ENCODE peak calls at places on chromosome 15, in seven cellular contexts. One of them, this sample, is unnamed.

GRCh38 chr15:92457642-92458041 is 64.0 kb downstream of the ST8SIA2 start:
- DNase-seq in endodermal cell: no peak
- DNase-seq in epithelial cell of esophagus: no peak
- DNase-seq in coronary artery: no peak
- DNase-seq in AG04449: no peak
- DNase-seq in colonic mucosa: no peak
- DNase-seq in heart left ventricle: no peak
- DNase-seq in this sample: no peak

GRCh38 chr15:49082960-49083359 is 36.7 kb upstream of the SECISBP2L start:
- DNase-seq in AG04449: peak
- DNase-seq in coronary artery: no peak
- DNase-seq in endodermal cell: no peak
- DNase-seq in epithelial cell of esophagus: no peak
- DNase-seq in heart left ventricle: no peak
- DNase-seq in colonic mucosa: no peak
- DNase-seq in this sample: no peak

GRCh38 chr15:31274496-31275330 is 51.9 kb upstream of the KLF13 start:
- DNase-seq in endodermal cell: peak
- DNase-seq in AG04449: no peak
- DNase-seq in epithelial cell of esophagus: no peak
- DNase-seq in heart left ventricle: no peak
- DNase-seq in coronary artery: peak
- DNase-seq in colonic mucosa: no peak
- DNase-seq in this sample: no peak

GRCh38 chr15:78162038-78162437 is 12.9 kb downstream of the IDH3A start:
- DNase-seq in heart left ventricle: no peak
- DNase-seq in coronary artery: no peak
- DNase-seq in endodermal cell: no peak
- DNase-seq in AG04449: no peak
- DNase-seq in epithelial cell of esophagus: no peak
- DNase-seq in colonic mucosa: no peak
- DNase-seq in this sample: no peak

GRCh38 chr15:66389098-66389858 is 2.6 kb downstream of the MAP2K1 start:
- DNase-seq in epithelial cell of esophagus: no peak
- DNase-seq in AG04449: no peak
- DNase-seq in endodermal cell: no peak
- DNase-seq in colonic mucosa: no peak
- DNase-seq in coronary artery: no peak
- DNase-seq in heart left ventricle: no peak
- DNase-seq in this sample: no peak

GRCh38 chr15:67880651-67881182 is 40.9 kb upstream of the RNU6-1 start:
- DNase-seq in heart left ventricle: no peak
- DNase-seq in coronary artery: no peak
- DNase-seq in epithelial cell of esophagus: peak
- DNase-seq in colonic mucosa: no peak
- DNase-seq in AG04449: no peak
- DNase-seq in endodermal cell: no peak
- DNase-seq in this sample: no peak

GRCh38 chr15:100733786-100734185 is 131.4 kb downstream of the ASB7 start:
- DNase-seq in heart left ventricle: no peak
- DNase-seq in coronary artery: no peak
- DNase-seq in endodermal cell: no peak
- DNase-seq in colonic mucosa: no peak
- DNase-seq in epithelial cell of esophagus: peak
- DNase-seq in AG04449: no peak
- DNase-seq in this sample: no peak

GRCh38 chr15:96330064-96330449 is 443 bp upstream of the NR2F2 start:
- DNase-seq in epithelial cell of esophagus: peak
- DNase-seq in endodermal cell: no peak
- DNase-seq in colonic mucosa: peak
- DNase-seq in AG04449: no peak
- DNase-seq in heart left ventricle: no peak
- DNase-seq in coronary artery: peak
- DNase-seq in this sample: no peak

GRCh38 chr15:66298803-66299251 is 5.5 kb downstream of the DIS3L start:
- DNase-seq in endodermal cell: peak
- DNase-seq in heart left ventricle: no peak
- DNase-seq in colonic mucosa: no peak
- DNase-seq in AG04449: no peak
- DNase-seq in coronary artery: no peak
- DNase-seq in epithelial cell of esophagus: no peak
- DNase-seq in this sample: no peak

GRCh38 chr15:30872341-30872748 is 31.4 kb upstream of the FAN1 start:
- DNase-seq in epithelial cell of esophagus: peak
- DNase-seq in heart left ventricle: no peak
- DNase-seq in coronary artery: no peak
- DNase-seq in AG04449: no peak
- DNase-seq in colonic mucosa: no peak
- DNase-seq in endodermal cell: no peak
- DNase-seq in this sample: no peak

GRCh38 chr15:40340038-40340739 is 550 bp downstream of the CCDC9B start:
- DNase-seq in heart left ventricle: peak
- DNase-seq in epithelial cell of esophagus: peak
- DNase-seq in colonic mucosa: peak
- DNase-seq in coronary artery: peak
- DNase-seq in AG04449: no peak
- DNase-seq in endodermal cell: no peak
- DNase-seq in this sample: no peak

GRCh38 chr15:40339621-40339945 is 1.2 kb downstream of the CCDC9B start:
- DNase-seq in epithelial cell of esophagus: no peak
- DNase-seq in coronary artery: no peak
- DNase-seq in colonic mucosa: no peak
- DNase-seq in endodermal cell: no peak
- DNase-seq in heart left ventricle: peak
- DNase-seq in AG04449: no peak
- DNase-seq in this sample: no peak

GRCh38 chr15:40338921-40339620 is 1.7 kb downstream of the CCDC9B start:
- DNase-seq in epithelial cell of esophagus: peak
- DNase-seq in heart left ventricle: peak
- DNase-seq in coronary artery: peak
- DNase-seq in endodermal cell: no peak
- DNase-seq in AG04449: peak
- DNase-seq in colonic mucosa: peak
- DNase-seq in this sample: no peak

GRCh38 chr15:40342421-40343313 is 1.9 kb upstream of the CCDC9B start:
- DNase-seq in heart left ventricle: peak
- DNase-seq in AG04449: no peak
- DNase-seq in coronary artery: no peak
- DNase-seq in colonic mucosa: no peak
- DNase-seq in endodermal cell: no peak
- DNase-seq in epithelial cell of esophagus: peak
- DNase-seq in this sample: no peak

DNA sequence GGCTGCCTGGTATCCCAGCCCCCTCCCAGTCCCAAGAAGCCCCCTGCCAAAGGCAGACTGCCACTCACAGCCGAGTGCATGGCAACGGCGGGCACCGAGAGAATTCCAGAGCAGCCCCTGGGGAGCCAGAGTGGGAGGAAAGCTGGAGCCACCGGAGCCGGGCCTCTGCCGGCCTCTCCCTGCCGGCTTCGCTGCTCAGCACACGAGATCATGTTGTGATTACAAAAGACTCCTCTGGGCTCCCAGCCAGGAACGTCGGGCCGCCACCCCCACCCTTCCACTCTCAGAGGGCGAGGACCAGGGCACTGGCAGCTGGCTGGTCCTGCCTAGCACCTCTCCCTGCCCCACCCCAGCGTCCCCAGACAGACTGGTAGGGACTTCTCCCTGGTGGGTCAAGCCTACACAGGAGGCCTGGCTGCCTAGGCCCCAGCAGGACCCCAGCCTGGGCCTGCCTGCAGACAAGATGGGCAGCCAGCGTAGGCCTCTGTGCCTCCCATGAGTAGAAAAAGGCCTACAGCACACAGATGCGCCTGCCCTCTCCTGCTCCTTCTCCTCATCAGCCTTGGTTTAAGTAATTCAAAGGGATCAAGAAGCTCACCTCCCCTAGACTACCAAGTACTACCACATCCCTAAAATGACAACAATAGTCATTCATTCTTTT is at the start of gene CCDC9B:
- DNase-seq in heart left ventricle: peak
- DNase-seq in colonic mucosa: peak
- DNase-seq in endodermal cell: no peak
- DNase-seq in coronary artery: peak
- DNase-seq in epithelial cell of esophagus: peak
- DNase-seq in AG04449: no peak
- DNase-seq in this sample: peak
- H3K4me3 ChIP-seq in heart left ventricle: peak
- H3K4me3 ChIP-seq in colonic mucosa: peak
- H3K4me3 ChIP-seq in endodermal cell: no peak
- H3K4me3 ChIP-seq in coronary artery: peak
- H3K4me3 ChIP-seq in epithelial cell of esophagus: peak
- H3K4me3 ChIP-seq in AG04449: peak
- H3K4me3 ChIP-seq in this sample: peak

GRCh38 chr15:74788042-74788715 is 6.3 kb downstream of the CSK start:
- DNase-seq in coronary artery: no peak
- DNase-seq in heart left ventricle: no peak
- DNase-seq in colonic mucosa: peak
- DNase-seq in endodermal cell: no peak
- DNase-seq in AG04449: no peak
- DNase-seq in epithelial cell of esophagus: no peak
- DNase-seq in this sample: no peak

GRCh38 chr15:74787251-74788041 is 5.6 kb downstream of the CSK start:
- DNase-seq in endodermal cell: peak
- DNase-seq in AG04449: no peak
- DNase-seq in heart left ventricle: peak
- DNase-seq in epithelial cell of esophagus: peak
- DNase-seq in colonic mucosa: peak
- DNase-seq in coronary artery: no peak
- DNase-seq in this sample: peak

GRCh38 chr15:74784854-74785715 is 3.2 kb downstream of the CSK start:
- DNase-seq in heart left ventricle: no peak
- DNase-seq in endodermal cell: no peak
- DNase-seq in coronary artery: no peak
- DNase-seq in epithelial cell of esophagus: no peak
- DNase-seq in colonic mucosa: no peak
- DNase-seq in AG04449: no peak
- DNase-seq in this sample: no peak

GRCh38 chr15:74785716-74786032 is 3.8 kb downstream of the CSK start:
- DNase-seq in endodermal cell: no peak
- DNase-seq in heart left ventricle: no peak
- DNase-seq in colonic mucosa: no peak
- DNase-seq in epithelial cell of esophagus: no peak
- DNase-seq in AG04449: no peak
- DNase-seq in coronary artery: no peak
- DNase-seq in this sample: no peak

DNA sequence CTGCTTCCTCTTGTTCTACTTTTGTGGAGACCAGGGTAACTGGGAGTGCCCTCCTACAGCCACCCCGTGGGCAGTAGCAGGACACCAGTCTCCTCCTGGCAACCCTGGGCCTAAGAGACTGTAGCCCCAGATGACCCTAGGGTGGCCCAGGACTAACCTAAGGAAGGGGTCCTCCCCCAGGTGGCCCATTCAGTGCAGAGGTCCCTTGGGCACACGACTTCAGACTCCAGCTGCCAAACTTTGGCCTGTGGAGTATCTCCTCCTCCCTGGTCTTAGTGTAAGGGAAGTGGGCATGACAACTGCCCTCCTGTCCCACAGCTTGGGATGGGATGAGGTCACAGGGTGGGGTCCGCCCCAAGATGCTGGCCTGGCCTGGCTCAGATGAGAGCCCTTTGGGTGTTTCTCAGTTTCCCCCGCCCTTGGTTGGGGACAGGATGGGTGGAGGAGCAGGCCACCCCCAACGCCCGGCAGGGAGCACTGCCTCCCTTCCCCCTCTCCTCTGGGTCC is 4.8 kb downstream of the CSK start:
- DNase-seq in endodermal cell: no peak
- DNase-seq in colonic mucosa: peak
- DNase-seq in coronary artery: no peak
- DNase-seq in heart left ventricle: no peak
- DNase-seq in AG04449: no peak
- DNase-seq in epithelial cell of esophagus: no peak
- DNase-seq in this sample: no peak
- H3K4me3 ChIP-seq in endodermal cell: no peak
- H3K4me3 ChIP-seq in colonic mucosa: no peak
- H3K4me3 ChIP-seq in coronary artery: peak
- H3K4me3 ChIP-seq in heart left ventricle: no peak
- H3K4me3 ChIP-seq in AG04449: no peak
- H3K4me3 ChIP-seq in epithelial cell of esophagus: no peak
- H3K4me3 ChIP-seq in this sample: no peak

GRCh38 chr15:41258706-41259471 is 27.8 kb downstream of the CHP1 start:
- DNase-seq in colonic mucosa: peak
- DNase-seq in coronary artery: no peak
- DNase-seq in AG04449: peak
- DNase-seq in heart left ventricle: no peak
- DNase-seq in endodermal cell: no peak
- DNase-seq in epithelial cell of esophagus: peak
- DNase-seq in this sample: peak
- H3K4me3 ChIP-seq in colonic mucosa: no peak
- H3K4me3 ChIP-seq in coronary artery: no peak
- H3K4me3 ChIP-seq in AG04449: no peak
- H3K4me3 ChIP-seq in heart left ventricle: no peak
- H3K4me3 ChIP-seq in endodermal cell: no peak
- H3K4me3 ChIP-seq in epithelial cell of esophagus: no peak
- H3K4me3 ChIP-seq in this sample: no peak

GRCh38 chr15:90178468-90179435 is 22.4 kb upstream of the SEMA4B start:
- DNase-seq in colonic mucosa: no peak
- DNase-seq in coronary artery: no peak
- DNase-seq in endodermal cell: no peak
- DNase-seq in epithelial cell of esophagus: no peak
- DNase-seq in heart left ventricle: no peak
- DNase-seq in AG04449: no peak
- DNase-seq in this sample: no peak

GRCh38 chr15:90173372-90173771 is 27.8 kb upstream of the SEMA4B start:
- DNase-seq in AG04449: no peak
- DNase-seq in colonic mucosa: peak
- DNase-seq in heart left ventricle: no peak
- DNase-seq in endodermal cell: no peak
- DNase-seq in coronary artery: no peak
- DNase-seq in epithelial cell of esophagus: no peak
- DNase-seq in this sample: no peak

GRCh38 chr15:90177012-90177411 is 24.1 kb upstream of the SEMA4B start:
- DNase-seq in AG04449: no peak
- DNase-seq in colonic mucosa: no peak
- DNase-seq in endodermal cell: no peak
- DNase-seq in epithelial cell of esophagus: no peak
- DNase-seq in heart left ventricle: no peak
- DNase-seq in coronary artery: no peak
- DNase-seq in this sample: no peak

DNA sequence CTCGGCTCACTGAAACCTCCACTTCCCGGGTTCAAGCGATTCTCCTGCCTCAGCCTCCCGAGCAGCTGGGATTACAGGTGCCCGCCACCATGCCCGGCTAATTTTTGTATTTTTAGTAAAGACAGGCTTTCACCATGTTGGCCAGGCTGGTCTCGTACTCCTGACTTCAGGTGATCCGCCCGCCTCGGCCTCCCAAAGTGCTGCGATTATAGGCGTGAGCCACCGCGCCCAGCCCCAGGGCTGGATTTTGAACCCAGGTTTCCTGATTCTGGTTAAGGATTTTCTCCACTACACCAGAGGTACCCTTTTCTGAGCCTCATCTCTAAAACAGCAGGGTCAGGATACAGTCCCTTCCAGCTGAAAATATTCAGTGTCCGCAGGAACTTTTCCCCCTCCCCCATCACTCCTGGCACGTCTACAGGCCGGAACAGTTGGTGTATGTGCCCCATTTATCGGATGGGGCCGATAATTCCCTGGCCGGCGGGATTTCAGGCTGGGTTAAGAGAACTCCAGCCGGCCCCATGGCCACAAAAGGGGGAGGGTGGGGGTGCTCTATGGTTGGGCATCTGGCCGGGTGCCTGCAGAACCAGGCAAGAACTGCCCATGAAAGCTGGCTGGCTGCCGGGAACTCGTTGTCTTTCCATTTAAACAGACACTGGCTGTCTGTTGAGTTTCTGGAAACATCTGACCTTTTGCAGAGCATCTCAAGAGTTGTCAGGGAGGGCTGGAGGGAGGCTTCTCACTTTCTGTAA is 26.8 kb upstream of the SEMA4B start:
- DNase-seq in colonic mucosa: peak
- DNase-seq in AG04449: no peak
- DNase-seq in epithelial cell of esophagus: no peak
- DNase-seq in heart left ventricle: peak
- DNase-seq in coronary artery: peak
- DNase-seq in endodermal cell: no peak
- DNase-seq in this sample: peak
- H3K4me3 ChIP-seq in colonic mucosa: no peak
- H3K4me3 ChIP-seq in AG04449: no peak
- H3K4me3 ChIP-seq in epithelial cell of esophagus: no peak
- H3K4me3 ChIP-seq in heart left ventricle: peak
- H3K4me3 ChIP-seq in coronary artery: peak
- H3K4me3 ChIP-seq in endodermal cell: no peak
- H3K4me3 ChIP-seq in this sample: no peak

This sample was measured in skeletal muscle cell.